ENCODE peak calls at places on chromosomes 1 and 21, in eight cellular contexts. Z is Peyer's patch, H is ovary, T is IMR-90, P is spleen, J is stomach, N is uterus, R is endothelial cell of umbilical vein. Q is an unnamed sample.
A peak's percentile ranks its signal among the peaks of the same experiment; 100 is the strongest.

GRCh38 chr21:14864211-14865021 is 200.4 kb downstream of the NRIP1 start:
- DNase-seq in Z (peak; percentile 47), H (peak; percentile 63), T (peak; percentile 86), P (peak; percentile 79), J (peak; percentile 68), N (peak; percentile 54), R (peak; percentile 67), Q (peak; percentile 58)

GRCh38 chr1:229410692-229411433 is 23.0 kb downstream of the ACTA1 start:
- DNase-seq in Z (no peak), H (peak; percentile 53), T (peak; percentile 49), P (no peak), J (peak; percentile 71), N (peak; percentile 80), R (no peak), Q (no peak)

GRCh38 chr1:38973659-38974437 is 17.2 kb upstream of the AKIRIN1 start:
- DNase-seq in Z (no peak), H (no peak), T (no peak), P (no peak), J (no peak), N (no peak), R (no peak), Q (no peak)

GRCh38 chr1:45327644-45328515 is 1.2 kb downstream of the HPDL start:
- DNase-seq in Z (no peak), H (no peak), T (no peak), P (no peak), J (no peak), N (no peak), R (no peak), Q (peak; percentile 28)

GRCh38 chr1:234836786-234837185 is 226.8 kb upstream of the IRF2BP2 start:
- DNase-seq in Z (no peak), H (no peak), T (no peak), P (no peak), J (no peak), N (no peak), R (no peak), Q (no peak)

GRCh38 chr1:11610629-11611180 is 43.5 kb downstream of the FBXO2 start:
- DNase-seq in Z (no peak), H (no peak), T (no peak), P (no peak), J (no peak), N (no peak), R (no peak), Q (no peak)

GRCh38 chr1:94821636-94822305 is 1.6 kb downstream of the SLC44A3 start:
- DNase-seq in Z (no peak), H (no peak), T (no peak), P (no peak), J (no peak), N (no peak), R (no peak), Q (no peak)

GRCh38 chr1:169574336-169574735 is 11.9 kb downstream of the F5 start:
- DNase-seq in Z (no peak), H (no peak), T (no peak), P (no peak), J (no peak), N (no peak), R (peak; percentile 17), Q (no peak)

GRCh38 chr1:232322162-232322734 is 307.7 kb downstream of the SIPA1L2 start:
- DNase-seq in Z (no peak), H (no peak), T (no peak), P (no peak), J (no peak), N (no peak), R (no peak), Q (no peak)

GRCh38 chr1:84078108-84078823 is 65.8 kb upstream of the PRKACB start:
- DNase-seq in Z (no peak), H (peak; percentile 24), T (peak; percentile 36), P (peak; percentile 90), J (no peak), N (peak; percentile 27), R (peak; percentile 35), Q (peak; percentile 77)

GRCh38 chr1:182080955-182081582 is 19.6 kb upstream of the ZNF648 start:
- DNase-seq in Z (no peak), H (no peak), T (peak; percentile 27), P (no peak), J (no peak), N (no peak), R (peak; percentile 28), Q (peak; percentile 44)

GRCh38 chr1:112172294-112172882 is 182.9 kb upstream of the KCND3 start:
- DNase-seq in Z (no peak), H (no peak), T (peak; percentile 34), P (no peak), J (no peak), N (peak; percentile 16), R (peak; percentile 35), Q (peak; percentile 57)

GRCh38 chr21:15788847-15789548 is 59.2 kb downstream of the USP25 start:
- DNase-seq in Z (no peak), H (no peak), T (peak; percentile 33), P (no peak), J (no peak), N (no peak), R (peak; percentile 64), Q (no peak)

GRCh38 chr1:15215116-15215515 is 31.9 kb upstream of the FHAD1 start:
- DNase-seq in Z (no peak), H (peak; percentile 39), T (no peak), P (no peak), J (no peak), N (no peak), R (no peak), Q (no peak)

GRCh38 chr1:14627608-14628489 is 29.4 kb downstream of the KAZN start:
- DNase-seq in Z (no peak), H (no peak), T (no peak), P (no peak), J (no peak), N (no peak), R (no peak), Q (no peak)

GRCh38 chr1:107787299-107787698 is 177.7 kb downstream of the VAV3 start:
- DNase-seq in Z (peak; percentile 51), H (no peak), T (no peak), P (peak; percentile 76), J (no peak), N (no peak), R (no peak), Q (peak; percentile 20)

GRCh38 chr1:205440476-205441317 is 15.1 kb downstream of the BLACAT1 start:
- DNase-seq in Z (peak; percentile 59), H (peak; percentile 70), T (peak; percentile 54), P (peak; percentile 86), J (peak; percentile 77), N (peak; percentile 43), R (no peak), Q (no peak)

GRCh38 chr1:216183427-216183826 is 239.8 kb downstream of the USH2A start:
- DNase-seq in Z (no peak), H (no peak), T (peak; percentile 40), P (no peak), J (no peak), N (no peak), R (no peak), Q (no peak)

GRCh38 chr1:191572479-191572878 is 585.8 kb upstream of the RGS18 start:
- DNase-seq in Z (no peak), H (no peak), T (no peak), P (no peak), J (no peak), N (no peak), R (no peak), Q (peak; percentile 2)

GRCh38 chr1:113904674-113905434 is at the start of the genes AP4B1 and DCLRE1B:
- DNase-seq in Z (peak; percentile 97), H (peak; percentile 99), T (peak; percentile 100), P (peak; percentile 100), J (peak; percentile 98), N (peak; percentile 99), R (peak; percentile 100), Q (peak; percentile 100)
- TF ChIP-seq POLR2A in Z (peak; percentile 78), H (peak; percentile 54), T (peak; percentile 86), P (no peak), J (no peak), N (peak; percentile 62), R (peak; percentile 96), Q (peak; percentile 92)

GRCh38 chr1:183604048-183604808 is 14.0 kb upstream of the NCF2 start:
- DNase-seq in Z (peak; percentile 39), H (no peak), T (peak; percentile 97), P (peak; percentile 91), J (peak; percentile 35), N (no peak), R (no peak), Q (no peak)
- TF ChIP-seq POLR2A in Z (no peak), H (no peak), T (no peak), P (no peak), J (no peak), N (no peak), R (no peak), Q (no peak)

DNA sequence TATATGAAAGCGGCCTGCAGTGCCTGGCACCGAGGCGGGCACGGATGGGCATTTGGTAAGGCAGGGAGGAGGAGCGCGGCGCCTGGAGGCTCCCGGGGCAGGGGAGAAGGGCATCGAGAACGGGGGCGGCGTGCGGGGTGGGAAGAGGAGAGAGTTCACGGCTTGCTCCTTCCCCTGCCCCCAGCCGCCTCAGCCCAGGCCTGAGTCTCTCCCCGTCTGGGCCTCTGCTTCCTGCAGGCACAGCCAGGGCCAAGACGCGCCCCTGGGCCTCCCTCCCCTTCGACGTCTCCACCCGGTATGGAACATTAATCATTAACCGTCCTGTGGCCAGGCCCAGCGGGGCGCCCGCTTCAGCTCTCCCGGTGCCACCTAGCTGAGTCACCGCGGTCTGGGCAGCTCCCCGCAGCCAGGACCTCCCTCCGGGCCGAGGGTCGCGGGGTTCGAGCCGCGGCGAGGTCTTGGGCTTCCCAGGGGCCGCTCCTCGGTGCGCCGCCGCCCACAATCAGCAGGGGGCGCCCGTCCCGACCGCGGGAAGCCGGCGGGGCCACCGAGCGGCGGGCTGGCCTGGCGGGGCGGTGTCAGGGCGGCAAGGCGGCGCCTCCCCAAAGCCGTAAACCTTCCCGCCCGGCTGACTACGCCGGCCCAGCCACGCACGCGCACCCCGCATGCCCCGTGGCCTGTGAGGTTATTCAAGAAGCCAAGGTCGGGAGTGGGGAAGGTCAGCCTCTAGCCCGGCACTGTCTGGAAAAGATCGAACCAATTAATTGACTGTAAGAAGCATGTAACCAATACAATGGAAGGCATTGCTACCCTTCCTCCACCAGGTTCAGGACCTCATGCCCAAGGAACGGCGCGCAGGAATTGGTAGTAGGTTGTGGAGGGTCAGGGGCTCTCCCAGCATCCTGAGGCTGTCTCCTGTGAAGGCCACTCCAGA is 23.4 kb upstream of the RD3 start:
- DNase-seq in Z (peak; percentile 68), H (peak; percentile 55), T (peak; percentile 38), P (peak; percentile 95), J (peak; percentile 93), N (peak; percentile 53), R (peak; percentile 72), Q (peak; percentile 94)
- TF ChIP-seq POLR2A in Z (peak; percentile 90), H (no peak), T (no peak), P (no peak), J (no peak), N (no peak), R (no peak), Q (peak; percentile 35)

DNA sequence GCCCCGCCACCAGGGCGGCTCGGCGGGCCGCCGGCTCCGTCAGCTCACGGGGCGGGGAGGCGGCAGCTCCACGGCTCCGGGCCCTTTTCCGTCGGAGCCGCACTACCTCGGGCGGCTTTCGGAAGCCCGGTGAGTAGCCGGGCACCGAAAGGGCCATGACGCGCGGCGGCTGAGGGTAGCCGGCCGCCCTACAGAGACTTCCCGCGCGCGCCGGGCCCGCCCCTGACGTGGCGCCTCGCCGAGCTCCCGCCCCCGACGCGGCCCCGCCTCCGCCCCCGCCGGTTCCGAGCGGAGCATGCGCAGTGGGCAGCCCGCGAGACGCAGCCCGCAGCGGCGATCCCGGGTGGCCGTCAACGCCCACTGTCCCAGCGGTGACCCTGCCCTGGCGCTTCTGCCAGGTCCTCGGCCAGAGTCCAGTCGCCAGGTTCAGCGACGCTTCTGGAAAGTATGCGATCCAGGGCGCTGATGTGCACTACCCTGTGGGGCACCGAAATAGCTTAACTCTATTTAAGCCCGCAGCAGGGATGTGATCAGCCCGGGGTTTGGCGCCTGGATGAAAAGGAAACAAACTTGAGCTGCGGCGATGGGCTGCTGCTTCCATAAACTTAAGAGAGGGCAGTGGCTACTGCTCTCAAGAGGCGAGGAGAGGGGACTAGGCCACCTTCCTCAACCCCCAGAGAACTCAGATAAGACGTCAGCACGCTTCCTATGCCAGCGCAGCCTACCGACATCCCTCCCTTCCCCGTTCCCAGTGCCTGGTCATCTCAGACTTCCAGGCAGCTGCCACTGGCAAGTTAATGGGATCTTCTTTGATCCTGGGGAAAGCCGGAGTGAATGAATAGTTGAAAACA is at the start of gene DONSON:
- DNase-seq in Z (peak; percentile 79), H (peak; percentile 83), T (peak; percentile 73), P (peak; percentile 98), J (peak; percentile 89), N (peak; percentile 71), R (peak; percentile 89), Q (peak; percentile 90)
- TF ChIP-seq POLR2A in Z (peak; percentile 19), H (peak; percentile 44), T (peak; percentile 87), P (no peak), J (no peak), N (peak; percentile 64), R (peak; percentile 82), Q (peak; percentile 77)